ENCODE peak calls at places on chromosome 1, in nine cellular contexts. C, F, T, N, Q, H, A, V and B are unnamed samples.

GRCh38 chr1:76668046-76668445 is 199.2 kb upstream of the ST6GALNAC5 start:
- DNase-seq in H (no peak), A (no peak), F (no peak), Q (peak; percentile 13), C (peak; percentile 33), N (no peak), V (no peak), T (no peak), B (no peak)

GRCh38 chr1:188888387-188888786 is 1589.3 kb downstream of the BRINP3 start:
- DNase-seq in A (no peak), V (peak; percentile 0), F (no peak), H (no peak), C (no peak), N (no peak), Q (no peak), T (no peak), B (no peak)

GRCh38 chr1:19974822-19975416 is 4.5 kb downstream of the PLA2G2A start:
- DNase-seq in N (peak; percentile 81), T (peak; percentile 50), V (peak; percentile 82), C (no peak), H (peak; percentile 64), Q (peak; percentile 62), F (peak; percentile 55), A (no peak), B (peak; percentile 75)

GRCh38 chr1:18765725-18766124 is 93.7 kb downstream of the TAS1R2 start:
- DNase-seq in Q (no peak), F (no peak), V (no peak), A (no peak), T (no peak), N (no peak), C (no peak), H (no peak), B (no peak)

GRCh38 chr1:29655145-29655544 is 418.8 kb downstream of the PTPRU start:
- DNase-seq in H (no peak), V (no peak), T (no peak), A (no peak), N (peak; percentile 1), Q (no peak), F (no peak), C (peak; percentile 15), B (no peak)

GRCh38 chr1:24438423-24438901 is 22.9 kb downstream of the NIPAL3 start:
- DNase-seq in H (no peak), N (no peak), T (peak; percentile 33), V (peak; percentile 62), A (no peak), F (no peak), C (no peak), Q (peak; percentile 5), B (peak; percentile 74)

GRCh38 chr1:229342902-229343587 is at the start of gene CCSAP:
- DNase-seq in C (no peak), V (peak; percentile 29), F (peak; percentile 49), N (peak; percentile 49), Q (peak; percentile 32), H (no peak), T (peak; percentile 85), A (no peak), B (peak; percentile 47)

GRCh38 chr1:226577401-226578180 is 29.0 kb downstream of the STUM start:
- DNase-seq in A (no peak), Q (no peak), F (no peak), H (no peak), T (no peak), C (no peak), V (no peak), N (no peak), B (no peak)

GRCh38 chr1:27600500-27601175 is 3.3 kb downstream of the AHDC1 start:
- DNase-seq in V (no peak), A (no peak), H (no peak), F (no peak), C (no peak), Q (no peak), T (peak; percentile 56), N (no peak), B (no peak)

GRCh38 chr1:175629318-175629694 is 114.1 kb downstream of the TNR start:
- DNase-seq in Q (no peak), F (no peak), C (no peak), T (no peak), H (no peak), N (no peak), V (no peak), A (no peak), B (no peak)

DNA sequence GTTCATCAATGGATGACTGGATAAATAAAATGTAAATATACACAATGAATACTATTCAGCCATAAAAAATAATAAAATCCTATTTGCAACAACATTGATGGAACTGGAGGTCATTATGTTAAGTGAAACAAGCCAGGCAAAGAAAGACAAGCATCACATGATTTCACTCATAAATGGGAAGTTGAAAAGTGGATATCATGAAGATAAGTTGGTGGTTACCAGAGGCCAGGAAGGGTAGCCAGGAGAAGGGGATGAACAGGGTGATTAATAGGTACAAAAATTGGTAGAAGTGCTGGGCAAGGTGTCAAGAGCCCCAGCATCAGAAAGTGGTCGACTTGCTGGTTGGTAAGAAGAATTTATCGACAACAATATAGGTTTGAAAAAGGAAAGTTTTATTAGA is 1.3 kb upstream of the PARK7 start:
- DNase-seq in T (no peak), C (no peak), V (no peak), F (no peak), Q (no peak), H (no peak), N (no peak), A (no peak), B (no peak)
- H3K4me3 ChIP-seq in T (peak overlapping the region; percentile 99), C (peak overlapping the region; percentile 92), V (no peak overlapping the region), F (no peak overlapping the region), Q (no peak overlapping the region), H (no peak overlapping the region), N (no peak overlapping the region), A (peak overlapping the region; percentile 80), B (no peak overlapping the region)

GRCh38 chr1:94737124-94737998 is 82.8 kb upstream of the SLC44A3 start:
- DNase-seq in N (no peak), C (no peak), H (no peak), V (peak; percentile 64), T (no peak), F (no peak), A (no peak), Q (peak; percentile 54), B (peak; percentile 51)

GRCh38 chr1:94738371-94738770 is 81.8 kb upstream of the SLC44A3 start:
- DNase-seq in C (no peak), H (no peak), V (no peak), Q (no peak), N (no peak), F (no peak), T (no peak), A (no peak), B (no peak)

GRCh38 chr1:94736073-94736472 is 84.1 kb upstream of the SLC44A3 start:
- DNase-seq in F (no peak), A (no peak), Q (no peak), N (no peak), V (no peak), H (no peak), C (no peak), T (no peak), B (no peak)

GRCh38 chr1:94736549-94736948 is 83.6 kb upstream of the SLC44A3 start:
- DNase-seq in T (no peak), A (no peak), F (no peak), Q (no peak), V (no peak), N (no peak), H (no peak), C (no peak), B (no peak)

GRCh38 chr1:94734963-94735899 is 84.9 kb upstream of the SLC44A3 start:
- DNase-seq in A (no peak), Q (peak; percentile 88), H (peak; percentile 88), N (peak; percentile 61), F (no peak), C (no peak), T (peak; percentile 81), V (peak; percentile 76), B (peak; percentile 70)
- H3K4me3 ChIP-seq in A (no peak overlapping the region), Q (no peak overlapping the region), H (no peak overlapping the region), N (no peak overlapping the region), F (no peak overlapping the region), C (no peak overlapping the region), T (peak overlapping the region; percentile 38), V (no peak overlapping the region), B (no peak overlapping the region)

GRCh38 chr1:9590201-9590600 is 1.5 kb downstream of the TMEM201 start:
- DNase-seq in T (no peak), N (no peak), Q (no peak), A (no peak), H (no peak), C (no peak), F (no peak), V (no peak), B (no peak)
- H3K4me3 ChIP-seq in T (peak overlapping the region; percentile 81), N (no peak overlapping the region), Q (peak overlapping the region; percentile 56), A (no peak overlapping the region), H (peak overlapping the region; percentile 60), C (peak overlapping the region; percentile 73), F (peak overlapping the region; percentile 83), V (peak overlapping the region; percentile 73), B (no peak overlapping the region)

GRCh38 chr1:1538989-1539309 is 1.5 kb downstream of the TMEM240 start:
- DNase-seq in N (no peak), F (no peak), Q (no peak), A (no peak), T (no peak), V (no peak), H (no peak), C (no peak), B (no peak)
- H3K4me3 ChIP-seq in N (no peak overlapping the region), F (no peak overlapping the region), Q (peak overlapping the region; percentile 51), A (no peak overlapping the region), T (peak overlapping the region; percentile 74), V (peak overlapping the region; percentile 73), H (peak overlapping the region; percentile 62), C (no peak overlapping the region), B (peak overlapping the region; percentile 69)

DNA sequence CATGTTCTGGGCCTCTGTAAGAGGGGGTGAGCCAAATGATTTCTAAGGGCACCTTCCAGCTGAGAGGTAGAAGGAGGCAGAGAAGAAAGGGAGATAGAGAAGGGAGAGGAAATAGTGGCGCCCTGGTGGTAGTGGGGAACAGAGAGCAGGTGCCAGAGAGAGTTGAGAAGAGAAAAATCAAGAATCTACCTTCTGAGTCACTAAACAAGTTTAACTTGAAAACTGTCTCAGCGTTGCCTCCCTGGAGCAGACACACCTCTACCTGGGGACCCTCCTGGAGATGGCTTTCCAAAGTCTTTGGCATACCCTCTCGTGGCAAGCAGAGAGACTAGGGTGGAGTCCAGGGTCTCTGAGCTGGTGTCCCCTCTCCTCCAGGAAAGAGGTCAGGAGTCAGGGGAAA is 1.1 kb upstream of the SLC45A3 start:
- DNase-seq in H (no peak), F (no peak), C (no peak), Q (no peak), T (no peak), A (no peak), N (no peak), V (no peak), B (no peak)
- H3K4me3 ChIP-seq in H (no peak overlapping the region), F (no peak overlapping the region), C (no peak overlapping the region), Q (no peak overlapping the region), T (no peak overlapping the region), A (no peak overlapping the region), N (no peak overlapping the region), V (no peak overlapping the region), B (no peak overlapping the region)

DNA sequence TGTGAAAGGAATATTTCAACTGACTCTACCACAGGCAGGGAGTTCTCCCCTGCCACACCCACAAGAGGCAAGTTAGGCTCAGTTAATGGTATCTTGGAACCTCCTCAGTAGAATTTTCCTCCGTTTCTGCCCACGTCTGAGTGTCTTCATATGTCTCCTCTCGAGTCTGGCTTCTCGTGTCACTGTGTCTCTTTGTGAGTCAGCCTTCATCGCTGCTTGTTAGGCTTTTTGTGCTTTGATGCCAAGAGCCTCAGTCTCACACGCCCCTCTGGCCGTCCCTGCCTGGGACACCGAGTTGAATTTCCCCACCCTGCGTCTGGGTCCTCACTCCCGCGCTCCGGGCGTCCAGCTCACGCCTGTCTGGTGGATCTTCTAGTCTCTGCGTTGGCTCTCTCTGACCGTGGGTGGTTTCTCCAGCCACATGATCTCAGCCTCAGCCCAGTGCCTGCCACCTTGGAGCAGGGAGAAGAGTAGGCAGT is 125.7 kb upstream of the GADD45A start:
- DNase-seq in V (peak; percentile 78), H (peak; percentile 57), A (no peak), Q (peak; percentile 36), F (peak; percentile 31), T (peak; percentile 77), C (no peak), N (no peak), B (peak; percentile 76)
- H3K4me3 ChIP-seq in V (peak overlapping the region; percentile 49), H (peak overlapping the region; percentile 24), A (no peak overlapping the region), Q (no peak overlapping the region), F (peak overlapping the region; percentile 27), T (peak overlapping the region; percentile 75), C (no peak overlapping the region), N (no peak overlapping the region), B (peak overlapping the region; percentile 54)